ENCODE peak calls at places on chromosomes 5 and 9, in six cellular contexts. E, F, T, B, H and D are unnamed samples.

GRCh38 chr5:53490747-53491146 is 10.3 kb downstream of the FST start:
- DNase-seq in E (peak; percentile 87), F (no peak), T (no peak), B (no peak), H (no peak), D (peak; percentile 49)

GRCh38 chr5:175471628-175472027 is 6.7 kb upstream of the SFXN1 start:
- DNase-seq in E (no peak), F (no peak), T (no peak), B (no peak), H (no peak), D (no peak)

GRCh38 chr5:179143446-179143845 is 83.3 kb downstream of the ZNF354C start:
- DNase-seq in E (peak; percentile 43), F (no peak), T (peak; percentile 45), B (peak; percentile 61), H (peak; percentile 67), D (peak; percentile 80)

GRCh38 chr5:4700082-4700481 is 440.0 kb upstream of the ADAMTS16 start:
- DNase-seq in E (no peak), F (peak; percentile 44), T (peak; percentile 71), B (peak; percentile 70), H (peak; percentile 25), D (no peak)

GRCh38 chr5:132022737-132023136 is 11.3 kb upstream of the ACSL6 start:
- DNase-seq in E (no peak), F (no peak), T (no peak), B (no peak), H (no peak), D (no peak)

GRCh38 chr5:1279443-1280151 is 15.3 kb downstream of the TERT start:
- DNase-seq in E (no peak), F (no peak), T (no peak), B (no peak), H (no peak), D (no peak)

GRCh38 chr9:131854906-131855504 is 115.1 kb upstream of the RAPGEF1 start:
- DNase-seq in E (peak; percentile 5), F (no peak), T (no peak), B (no peak), H (no peak), D (no peak)

GRCh38 chr9:7960615-7961014 is 161.0 kb upstream of the DMAC1 start:
- DNase-seq in E (no peak), F (no peak), T (no peak), B (no peak), H (no peak), D (no peak)

GRCh38 chr9:34176089-34176488 is 2.8 kb upstream of the UBAP1 start:
- DNase-seq in E (no peak), F (peak; percentile 42), T (no peak), B (no peak), H (no peak), D (no peak)

GRCh38 chr5:96654209-96654608 is 8.0 kb upstream of the CAST start:
- DNase-seq in E (no peak), F (no peak), T (no peak), B (no peak), H (no peak), D (no peak)

GRCh38 chr5:129905467-129906176 is 1.4 kb downstream of the CHSY3 start:
- DNase-seq in E (peak; percentile 3), F (no peak), T (peak; percentile 32), B (peak; percentile 68), H (no peak), D (peak; percentile 53)

GRCh38 chr5:165202144-165202910 is 1696.9 kb downstream of the MAT2B start:
- DNase-seq in E (peak; percentile 10), F (no peak), T (no peak), B (no peak), H (no peak), D (no peak)

GRCh38 chr5:107580902-107581823 is 89.6 kb downstream of the EFNA5 start:
- DNase-seq in E (no peak), F (no peak), T (no peak), B (no peak), H (no peak), D (no peak)

GRCh38 chr5:138632900-138633489 is 57.8 kb upstream of the HSPA9 start:
- DNase-seq in E (peak; percentile 75), F (peak; percentile 65), T (peak; percentile 82), B (peak; percentile 94), H (peak; percentile 87), D (peak; percentile 79)

GRCh38 chr5:74055446-74056097 is 429.6 kb downstream of the ARHGEF28 start:
- DNase-seq in E (no peak), F (no peak), T (no peak), B (no peak), H (no peak), D (peak; percentile 18)

GRCh38 chr5:110727025-110727314 is 499 bp upstream of the TMEM232 start:
- DNase-seq in E (peak; percentile 2), F (no peak), T (no peak), B (no peak), H (no peak), D (no peak)

GRCh38 chr9:101711330-101711941 is 27.0 kb downstream of the GRIN3A start:
- DNase-seq in E (no peak), F (no peak), T (no peak), B (peak; percentile 57), H (no peak), D (no peak)

DNA sequence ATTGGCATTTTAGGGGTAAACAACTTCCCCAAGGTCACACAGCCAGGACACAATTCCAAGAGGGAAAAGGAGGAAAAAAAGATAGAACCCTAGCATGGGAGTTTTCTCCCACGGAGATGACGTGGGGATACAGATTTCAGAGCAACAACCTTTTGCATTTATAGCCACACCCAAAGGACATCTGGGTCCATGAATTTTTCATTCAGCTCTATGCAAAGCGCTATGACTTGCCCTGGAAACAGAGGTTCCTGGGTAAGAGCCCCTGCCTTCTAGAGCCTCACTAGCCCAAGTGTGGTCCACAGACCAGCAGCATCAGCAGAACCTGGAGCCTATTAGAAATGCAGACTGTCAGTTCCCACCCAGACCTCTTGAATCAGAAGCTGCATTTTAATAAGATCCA is 17.5 kb upstream of the ADAM19 start:
- DNase-seq in E (no peak), F (no peak), T (no peak), B (no peak), H (no peak), D (no peak)
- H2AFZ ChIP-seq in E (no peak overlapping the region), F (no peak overlapping the region), T (no peak overlapping the region), B (no peak overlapping the region), H (no peak overlapping the region), D (no peak overlapping the region)

DNA sequence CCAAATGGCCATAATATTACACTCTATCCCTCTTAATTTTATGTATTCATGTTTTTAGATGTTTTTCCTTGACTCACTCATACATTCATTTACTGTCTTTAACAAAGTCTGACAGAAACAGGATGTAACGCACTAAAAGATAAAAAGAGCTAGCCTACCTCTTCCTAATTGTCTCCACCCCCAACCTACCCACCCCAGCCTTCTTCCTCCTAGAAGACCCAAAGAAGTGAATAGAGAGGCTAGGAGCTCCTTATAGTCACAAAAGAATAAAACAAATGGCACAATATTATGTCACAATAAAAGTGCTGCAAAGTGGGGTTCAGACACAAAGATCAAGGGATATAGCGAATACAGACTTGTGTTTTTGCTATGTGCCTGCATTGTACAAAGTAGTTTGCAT is 699 bp downstream of the NOL8 start:
- DNase-seq in E (no peak), F (no peak), T (no peak), B (no peak), H (no peak), D (no peak)
- H3K9ac ChIP-seq in E (peak overlapping the region; percentile 75), F (peak overlapping the region; percentile 88), T (no peak overlapping the region), B (peak overlapping the region; percentile 70), H (peak overlapping the region; percentile 99), D (peak overlapping the region; percentile 99)

GRCh38 chr9:12956805-12957204 is 182.0 kb downstream of the LURAP1L start:
- DNase-seq in E (no peak), F (no peak), T (no peak), B (no peak), H (no peak), D (peak; percentile 58)

GRCh38 chr9:12954441-12954840 is 179.6 kb downstream of the LURAP1L start:
- DNase-seq in E (no peak), F (no peak), T (no peak), B (no peak), H (no peak), D (no peak)

GRCh38 chr9:12958279-12958678 is 183.5 kb downstream of the LURAP1L start:
- DNase-seq in E (no peak), F (no peak), T (no peak), B (no peak), H (no peak), D (no peak)

GRCh38 chr9:12955510-12956163 is 180.8 kb downstream of the LURAP1L start:
- DNase-seq in E (no peak), F (peak; percentile 51), T (no peak), B (peak; percentile 87), H (peak; percentile 17), D (no peak)

GRCh38 chr9:12956261-12956660 is 181.4 kb downstream of the LURAP1L start:
- DNase-seq in E (no peak), F (no peak), T (no peak), B (no peak), H (no peak), D (peak; percentile 52)
- H3K18ac ChIP-seq in E (no peak overlapping the region), F (peak overlapping the region; percentile 56), T (no peak overlapping the region), B (no peak overlapping the region), H (no peak overlapping the region), D (peak overlapping the region; percentile 92)

GRCh38 chr5:39159986-39160490 is 59.3 kb downstream of the FYB1 start:
- DNase-seq in E (no peak), F (no peak), T (no peak), B (no peak), H (no peak), D (no peak)

GRCh38 chr5:39158127-39158593 is 61.2 kb downstream of the FYB1 start:
- DNase-seq in E (no peak), F (peak; percentile 72), T (no peak), B (no peak), H (no peak), D (no peak)

GRCh38 chr5:39160576-39161213 is 58.7 kb downstream of the FYB1 start:
- DNase-seq in E (no peak), F (no peak), T (no peak), B (no peak), H (no peak), D (no peak)

GRCh38 chr5:39157679-39158078 is 61.7 kb downstream of the FYB1 start:
- DNase-seq in E (no peak), F (no peak), T (no peak), B (no peak), H (no peak), D (no peak)

GRCh38 chr5:39158786-39159185 is 60.6 kb downstream of the FYB1 start:
- DNase-seq in E (no peak), F (no peak), T (no peak), B (no peak), H (no peak), D (no peak)
- H2AFZ ChIP-seq in E (no peak overlapping the region), F (no peak overlapping the region), T (no peak overlapping the region), B (no peak overlapping the region), H (no peak overlapping the region), D (no peak overlapping the region)

GRCh38 chr5:172104801-172105701 is 83.0 kb downstream of the STK10 start:
- DNase-seq in E (no peak), F (no peak), T (no peak), B (no peak), H (no peak), D (no peak)
- H3K9ac ChIP-seq in E (no peak overlapping the region), F (no peak overlapping the region), T (no peak overlapping the region), B (no peak overlapping the region), H (no peak overlapping the region), D (no peak overlapping the region)